ENCODE peak calls at places on chromosomes 5 and 9, in five cellular contexts. F is nephron progenitor cell, S is psoas muscle, O is prostate gland, U is fibroblast of lung. Q is an unnamed sample.
A peak's percentile ranks its signal among the peaks of the same experiment; 100 is the strongest.

GRCh38 chr5:175652741-175653663 is 4.9 kb upstream of the HRH2 start:
- DNase-seq in F (no peak), S (no peak), O (no peak), U (peak; percentile 6), Q (no peak)

GRCh38 chr5:42992035-42992570 is 48.0 kb downstream of the ANXA2R start:
- DNase-seq in F (peak; percentile 64), S (peak; percentile 88), O (peak; percentile 79), U (peak; percentile 89), Q (peak; percentile 95)

GRCh38 chr5:121572061-121572460 is 279.6 kb upstream of the FTMT start:
- DNase-seq in F (no peak), S (no peak), O (no peak), U (peak; percentile 51), Q (no peak)

GRCh38 chr9:22863106-22863505 is 416.5 kb downstream of the DMRTA1 start:
- DNase-seq in F (no peak), S (no peak), O (no peak), U (no peak), Q (no peak)

GRCh38 chr9:89955144-89955543 is 350.3 kb downstream of the GADD45G start:
- DNase-seq in F (no peak), S (no peak), O (no peak), U (no peak), Q (no peak)

GRCh38 chr5:137265457-137265856 is 233.7 kb downstream of the SPOCK1 start:
- DNase-seq in F (no peak), S (no peak), O (no peak), U (peak; percentile 61), Q (no peak)

GRCh38 chr9:117783828-117784227 is 79.6 kb downstream of the TLR4 start:
- DNase-seq in F (no peak), S (no peak), O (no peak), U (no peak), Q (no peak)

GRCh38 chr9:109087795-109088194 is 32.0 kb downstream of the TMEM245 start:
- DNase-seq in F (no peak), S (no peak), O (no peak), U (no peak), Q (no peak)

GRCh38 chr5:95954716-95955115 is 6.9 kb downstream of the ELL2 start:
- DNase-seq in F (no peak), S (no peak), O (no peak), U (no peak), Q (no peak)

GRCh38 chr9:6566409-6567139 is 79.0 kb downstream of the GLDC start:
- DNase-seq in F (no peak), S (no peak), O (no peak), U (peak; percentile 99), Q (peak; percentile 97)

GRCh38 chr9:116468369-116468768 is 218.7 kb upstream of the TRIM32 start:
- DNase-seq in F (no peak), S (no peak), O (no peak), U (no peak), Q (no peak)

GRCh38 chr5:33726422-33727165 is 165.2 kb downstream of the ADAMTS12 start:
- DNase-seq in F (no peak), S (no peak), O (no peak), U (peak; percentile 74), Q (peak; percentile 42)

GRCh38 chr9:88006511-88007290 is 32.4 kb upstream of the CDK20 start:
- DNase-seq in F (no peak), S (no peak), O (no peak), U (no peak), Q (no peak)

GRCh38 chr9:131733601-131734061 is 6.2 kb downstream of the RAPGEF1 start:
- DNase-seq in F (no peak), S (peak; percentile 65), O (no peak), U (peak; percentile 99), Q (peak; percentile 95)

GRCh38 chr9:91943447-91943846 is 6.6 kb downstream of the ROR2 start:
- DNase-seq in F (no peak), S (no peak), O (no peak), U (no peak), Q (no peak)

GRCh38 chr5:88732862-88733261 is 150.1 kb downstream of the MEF2C start:
- DNase-seq in F (no peak), S (no peak), O (no peak), U (no peak), Q (no peak)

GRCh38 chr5:4453650-4454049 is 686.5 kb upstream of the ADAMTS16 start:
- DNase-seq in F (no peak), S (no peak), O (no peak), U (no peak), Q (no peak)

GRCh38 chr5:159763564-159763963 is 152.7 kb upstream of the ADRA1B start:
- DNase-seq in F (no peak), S (no peak), O (no peak), U (peak; percentile 34), Q (peak; percentile 17)

GRCh38 chr5:27592231-27592630 is 553.8 kb upstream of the CDH9 start:
- DNase-seq in F (no peak), S (no peak), O (no peak), U (peak; percentile 78), Q (peak; percentile 67)

GRCh38 chr9:38329980-38330379 is 62.5 kb upstream of the ALDH1B1 start:
- DNase-seq in F (no peak), S (no peak), O (no peak), U (no peak), Q (no peak)

GRCh38 chr5:11560915-11561697 is 343.1 kb downstream of the CTNND2 start:
- DNase-seq in F (no peak), S (no peak), O (peak; percentile 17), U (peak; percentile 9), Q (no peak)

GRCh38 chr9:124771867-124772621 is 933 bp upstream of the NR6A1 start:
- DNase-seq in F (peak; percentile 87), S (peak; percentile 75), O (peak; percentile 61), U (peak; percentile 67), Q (peak; percentile 78)

GRCh38 chr5:9278925-9279603 is 266.8 kb downstream of the SEMA5A start:
- DNase-seq in F (no peak), S (no peak), O (no peak), U (no peak), Q (no peak)
- TF ChIP-seq CTCF in F (no peak), S (no peak), O (no peak), U (no peak), Q (no peak)

GRCh38 chr5:163222982-163223381 is 214.4 kb upstream of the CCNG1 start:
- DNase-seq in F (no peak), S (no peak), O (no peak), U (no peak), Q (no peak)
- TF ChIP-seq CTCF in F (no peak), S (no peak), O (no peak), U (no peak), Q (no peak)

GRCh38 chr5:59380350-59380951 is 513.1 kb downstream of the PDE4D start:
- DNase-seq in F (no peak), S (no peak), O (peak; percentile 34), U (peak; percentile 95), Q (peak; percentile 87)
- TF ChIP-seq CTCF in F (peak; percentile 43), S (peak; percentile 50), O (peak; percentile 78), U (no peak), Q (peak; percentile 49)

GRCh38 chr5:150561192-150561512 is 53.2 kb downstream of the NDST1 start:
- DNase-seq in F (no peak), S (no peak), O (no peak), U (no peak), Q (no peak)
- TF ChIP-seq CTCF in F (no peak), S (no peak), O (no peak), U (no peak), Q (no peak)

GRCh38 chr5:123907349-123907748 is 395.4 kb downstream of the CSNK1G3 start:
- DNase-seq in F (no peak), S (no peak), O (no peak), U (no peak), Q (no peak)

GRCh38 chr5:123906698-123907295 is 394.8 kb downstream of the CSNK1G3 start:
- DNase-seq in F (no peak), S (no peak), O (no peak), U (no peak), Q (no peak)
- TF ChIP-seq CTCF in F (no peak), S (no peak), O (no peak), U (no peak), Q (no peak)

DNA sequence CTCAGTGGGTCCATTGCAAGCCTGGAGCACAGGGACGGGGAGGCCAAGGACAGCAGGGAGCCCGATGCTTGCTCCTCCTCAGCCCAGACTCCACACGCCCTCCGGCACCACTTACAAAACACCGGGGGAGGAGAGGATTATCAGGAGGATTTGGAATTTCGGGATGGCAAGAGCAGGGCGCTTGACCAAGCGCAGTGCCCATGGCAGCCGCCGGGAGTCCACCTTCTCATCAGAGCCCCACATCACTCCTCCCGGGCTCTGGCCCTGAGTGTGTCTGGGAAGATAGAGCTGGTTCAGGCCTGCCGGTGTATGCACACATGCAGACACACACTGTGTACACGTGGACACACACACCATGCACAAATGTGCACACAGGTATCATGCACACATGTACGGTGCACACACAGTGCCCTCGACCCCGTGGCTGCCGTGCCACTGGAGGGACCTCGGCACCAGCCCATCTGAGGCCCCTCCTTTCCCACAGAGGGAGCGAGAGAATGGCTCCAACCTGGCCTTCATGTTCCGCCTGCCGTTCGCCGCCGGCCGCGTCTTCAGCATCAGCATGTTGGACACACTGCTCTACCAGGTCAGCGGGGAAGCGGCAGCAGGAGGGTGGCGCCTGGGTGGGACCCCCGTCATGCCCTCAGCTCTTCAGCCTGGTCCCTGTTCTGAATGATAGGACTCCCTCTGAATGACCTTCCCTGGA is 81.7 kb downstream of the KCNT1 start:
- DNase-seq in F (no peak), S (no peak), O (no peak), U (no peak), Q (no peak)
- TF ChIP-seq CTCF in F (no peak), S (no peak), O (no peak), U (no peak), Q (no peak)

GRCh38 chr5:172334196-172334595 is 50.6 kb upstream of the UBTD2 start:
- DNase-seq in F (no peak), S (no peak), O (no peak), U (no peak), Q (no peak)
- TF ChIP-seq CTCF in F (no peak), S (no peak), O (no peak), U (no peak), Q (peak; percentile 8)

GRCh38 chr5:41524174-41524573 is 13.8 kb upstream of the PLCXD3 start:
- DNase-seq in F (peak; percentile 19), S (no peak), O (no peak), U (no peak), Q (peak; percentile 24)
- TF ChIP-seq CTCF in F (peak; percentile 56), S (no peak), O (no peak), U (peak; percentile 22), Q (peak; percentile 30)